ENCODE peak calls at places on chromosomes 5 and 9, in five cellular contexts. X, J, Q, D and T are unnamed samples.

GRCh38 chr9:133477992-133478850 is 678 bp downstream of the SLC2A6 start:
- DNase-seq in X (peak; percentile 65), J (no peak), Q (no peak), D (peak; percentile 17), T (no peak)

GRCh38 chr5:170246471-170246870 is 13.7 kb downstream of the C5orf58 start:
- DNase-seq in X (no peak), J (no peak), Q (no peak), D (no peak), T (no peak)

GRCh38 chr5:82952326-82952725 is 124.9 kb downstream of the TMEM167A start:
- DNase-seq in X (no peak), J (no peak), Q (no peak), D (peak; percentile 6), T (no peak)

GRCh38 chr5:127311349-127311748 is 20.8 kb downstream of the MEGF10 start:
- DNase-seq in X (no peak), J (no peak), Q (no peak), D (no peak), T (no peak)

GRCh38 chr9:97564291-97565175 is 63.1 kb downstream of the TMOD1 start:
- DNase-seq in X (peak; percentile 38), J (peak; percentile 77), Q (no peak), D (peak; percentile 78), T (peak; percentile 79)

GRCh38 chr5:55865831-55866230 is 14.7 kb downstream of the IL31RA start:
- DNase-seq in X (peak; percentile 10), J (no peak), Q (no peak), D (peak; percentile 49), T (no peak)

GRCh38 chr5:66805514-66806430 is 209.6 kb downstream of the MAST4 start:
- DNase-seq in X (no peak), J (no peak), Q (no peak), D (no peak), T (no peak)

GRCh38 chr9:33288235-33288634 is 2.1 kb upstream of the NFX1 start:
- DNase-seq in X (no peak), J (no peak), Q (no peak), D (no peak), T (no peak)

GRCh38 chr9:125785187-125785840 is 38.1 kb downstream of the PBX3 start:
- DNase-seq in X (no peak), J (peak; percentile 9), Q (no peak), D (no peak), T (no peak)

GRCh38 chr9:129160712-129161533 is 17.1 kb downstream of the IER5L start:
- DNase-seq in X (no peak), J (no peak), Q (no peak), D (peak; percentile 78), T (no peak)

GRCh38 chr9:93592389-93593021 is 16.1 kb downstream of the PHF2 start:
- DNase-seq in X (no peak), J (no peak), Q (no peak), D (no peak), T (no peak)

GRCh38 chr5:92662741-92663140 is 918.3 kb downstream of the NR2F1-AS1 start:
- DNase-seq in X (no peak), J (no peak), Q (no peak), D (no peak), T (no peak)

GRCh38 chr5:126122942-126123341 is 300.3 kb upstream of the GRAMD2B start:
- DNase-seq in X (peak; percentile 41), J (no peak), Q (no peak), D (no peak), T (no peak)

GRCh38 chr5:174294891-174295620 is 249.6 kb downstream of the NSG2 start:
- DNase-seq in X (no peak), J (no peak), Q (no peak), D (no peak), T (no peak)

GRCh38 chr9:35727676-35728040 is 4.3 kb downstream of the TLN1 start:
- DNase-seq in X (no peak), J (no peak), Q (no peak), D (no peak), T (no peak)

GRCh38 chr9:35729101-35729500 is 2.9 kb downstream of the TLN1 start:
- DNase-seq in X (no peak), J (no peak), Q (no peak), D (peak; percentile 18), T (no peak)

GRCh38 chr9:35725362-35725761 is 6.6 kb downstream of the TLN1 start:
- DNase-seq in X (no peak), J (no peak), Q (no peak), D (no peak), T (no peak)

GRCh38 chr9:35728041-35728971 is 3.7 kb downstream of the TLN1 start:
- DNase-seq in X (peak; percentile 80), J (peak; percentile 67), Q (no peak), D (peak; percentile 90), T (peak; percentile 78)

GRCh38 chr9:35726876-35727438 is 5.0 kb downstream of the TLN1 start:
- DNase-seq in X (no peak), J (no peak), Q (no peak), D (peak; percentile 51), T (peak; percentile 90)
- TF ChIP-seq CTCF in X (no peak), J (no peak), Q (no peak), D (peak; percentile 36), T (no peak)

DNA sequence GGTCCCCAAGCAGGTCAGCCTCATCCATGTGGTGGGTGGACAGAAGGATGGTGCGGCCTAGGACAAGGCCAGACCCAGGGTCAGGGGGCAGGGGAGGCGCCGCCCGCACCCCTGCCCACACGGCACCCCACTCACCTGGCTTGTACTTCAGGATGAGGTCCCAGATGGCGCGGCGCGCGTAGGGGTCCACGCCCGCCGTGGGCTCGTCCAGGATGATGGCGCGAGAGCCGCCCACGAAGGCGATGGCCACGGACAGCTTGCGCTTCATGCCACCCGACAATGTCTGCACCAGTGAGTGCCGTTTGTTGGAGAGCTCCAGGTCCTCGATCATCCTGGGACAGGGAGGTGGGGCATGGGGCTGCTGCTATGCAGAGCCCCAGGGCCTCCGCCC is 12.5 kb downstream of the ABCA2 start:
- DNase-seq in X (no peak), J (no peak), Q (no peak), D (no peak), T (no peak)
- H3K9me3 ChIP-seq in X (no peaks in the 10 kb centered on the region), J (no peaks in the 10 kb centered on the region), Q (no peaks in the 10 kb centered on the region), D (no peaks in the 10 kb centered on the region), T (no peaks in the 10 kb centered on the region)

DNA sequence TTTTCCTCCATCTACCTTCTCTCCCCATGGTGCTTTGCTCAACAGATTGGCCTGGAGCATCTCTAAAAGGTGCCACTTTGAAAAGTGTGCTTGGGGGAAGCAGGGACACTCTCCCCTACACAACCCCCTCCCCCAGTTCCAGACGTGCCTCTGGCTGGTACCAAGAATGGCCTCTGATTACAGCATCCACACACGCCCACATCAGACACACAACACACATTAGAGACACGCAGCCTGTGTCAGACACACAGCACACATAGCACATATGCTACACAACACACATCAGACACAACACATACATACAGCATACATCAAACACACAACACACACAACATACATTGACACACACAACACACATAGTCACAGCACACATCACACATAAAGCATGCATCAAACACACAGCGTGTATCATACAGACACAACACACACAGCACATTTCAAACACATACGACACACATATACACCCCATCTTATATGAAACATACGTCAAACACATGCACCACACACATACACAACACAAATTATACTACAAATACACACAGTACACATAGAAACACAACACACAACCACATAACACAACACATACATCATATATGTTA is 150.4 kb downstream of the RGS3 start:
- DNase-seq in X (no peak), J (no peak), Q (no peak), D (no peak), T (no peak)
- H3K27ac ChIP-seq in X (no peak overlapping the region), J (no peak overlapping the region), Q (peak overlapping the region; percentile 88), D (no peak overlapping the region), T (peak overlapping the region; percentile 98)

DNA sequence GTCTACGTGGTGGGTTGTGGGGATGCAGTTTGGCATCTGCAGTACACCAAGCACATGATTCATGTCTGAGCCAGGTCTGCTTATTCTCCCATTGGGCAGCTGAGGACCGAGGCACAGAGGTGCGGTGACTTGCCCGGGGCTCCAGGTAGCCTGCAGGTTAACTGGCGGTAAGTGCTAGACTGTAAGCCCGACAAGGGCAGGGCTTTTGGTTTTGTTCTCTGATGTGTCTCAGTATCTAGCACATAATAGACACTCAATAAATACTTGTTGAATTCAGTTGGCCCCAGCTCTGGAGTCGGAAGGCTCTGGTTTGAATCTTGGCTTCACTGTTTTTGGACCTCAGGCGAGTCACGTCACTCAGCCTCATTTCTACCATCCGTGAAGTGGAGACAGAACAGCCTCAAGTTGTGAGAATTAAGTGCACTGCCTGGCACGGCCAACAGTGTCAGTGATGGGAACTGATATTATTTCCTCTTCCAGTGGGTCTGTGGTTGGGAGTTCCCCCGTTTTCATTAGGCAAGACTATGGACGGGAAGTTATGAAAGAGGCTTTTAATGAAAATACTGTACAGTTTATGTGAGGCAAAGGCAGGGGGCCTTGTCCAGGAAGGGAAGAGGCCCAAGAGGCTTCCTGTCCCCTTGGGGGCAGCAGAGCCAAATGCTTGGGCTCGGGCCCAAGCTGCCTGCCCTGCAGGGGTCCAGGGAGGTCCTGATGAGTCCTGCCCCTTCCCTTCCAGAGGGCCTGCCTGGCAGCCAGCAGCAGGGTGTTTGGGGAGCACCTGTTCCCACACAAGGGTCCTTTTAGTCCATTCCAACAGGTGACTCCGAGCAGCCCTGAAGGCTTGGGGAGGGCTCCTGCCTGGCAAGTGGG is 3.3 kb downstream of the PRELID1 start:
- DNase-seq in X (no peak), J (no peak), Q (no peak), D (no peak), T (no peak)
- TF ChIP-seq CTCF in X (peak; percentile 15), J (no peak), Q (no peak), D (no peak), T (no peak)